ENCODE peak calls at places on chromosomes 11 and 22, in six cellular contexts. J is transverse colon, D is GM23338, X is mesothelial cell of epicardium, L is prostate gland, K is mammary epithelial cell. O is an unnamed sample.

GRCh38 chr22:38273135-38273761 is 438 bp upstream of the TMEM184B start:
- DNase-seq in J (no peak), D (no peak), X (no peak), L (no peak), K (no peak), O (no peak)

GRCh38 chr22:19891350-19892248 is 36.9 kb upstream of the GNB1L start:
- DNase-seq in J (no peak), D (peak), X (no peak), L (no peak), K (peak), O (peak)

GRCh38 chr11:2217211-2218081 is 45.8 kb upstream of the TH start:
- DNase-seq in J (no peak), D (no peak), X (no peak), L (no peak), K (no peak), O (no peak)

GRCh38 chr11:2725367-2726300 is 25.8 kb upstream of the KCNQ1OT1 start:
- DNase-seq in J (no peak), D (no peak), X (peak), L (no peak), K (no peak), O (no peak)

GRCh38 chr11:13143486-13144297 is 133.9 kb upstream of the BMAL1 start:
- DNase-seq in J (peak), D (no peak), X (no peak), L (peak), K (peak), O (no peak)

GRCh38 chr11:27161071-27161470 is 120.5 kb downstream of the BBOX1 start:
- DNase-seq in J (no peak), D (no peak), X (no peak), L (no peak), K (peak), O (no peak)

GRCh38 chr22:43740587-43741270 is 71.4 kb downstream of the EFCAB6 start:
- DNase-seq in J (no peak), D (no peak), X (no peak), L (no peak), K (no peak), O (no peak)

GRCh38 chr22:42820075-42820763 is 36.9 kb downstream of the ARFGAP3 start:
- DNase-seq in J (no peak), D (peak), X (no peak), L (no peak), K (peak), O (no peak)

GRCh38 chr11:46537121-46537520 is 56.7 kb downstream of the AMBRA1 start:
- DNase-seq in J (no peak), D (peak), X (no peak), L (no peak), K (no peak), O (no peak)

GRCh38 chr11:68990995-68991780 is 10.4 kb upstream of the MRGPRD start:
- DNase-seq in J (peak), D (no peak), X (no peak), L (no peak), K (no peak), O (no peak)

DNA sequence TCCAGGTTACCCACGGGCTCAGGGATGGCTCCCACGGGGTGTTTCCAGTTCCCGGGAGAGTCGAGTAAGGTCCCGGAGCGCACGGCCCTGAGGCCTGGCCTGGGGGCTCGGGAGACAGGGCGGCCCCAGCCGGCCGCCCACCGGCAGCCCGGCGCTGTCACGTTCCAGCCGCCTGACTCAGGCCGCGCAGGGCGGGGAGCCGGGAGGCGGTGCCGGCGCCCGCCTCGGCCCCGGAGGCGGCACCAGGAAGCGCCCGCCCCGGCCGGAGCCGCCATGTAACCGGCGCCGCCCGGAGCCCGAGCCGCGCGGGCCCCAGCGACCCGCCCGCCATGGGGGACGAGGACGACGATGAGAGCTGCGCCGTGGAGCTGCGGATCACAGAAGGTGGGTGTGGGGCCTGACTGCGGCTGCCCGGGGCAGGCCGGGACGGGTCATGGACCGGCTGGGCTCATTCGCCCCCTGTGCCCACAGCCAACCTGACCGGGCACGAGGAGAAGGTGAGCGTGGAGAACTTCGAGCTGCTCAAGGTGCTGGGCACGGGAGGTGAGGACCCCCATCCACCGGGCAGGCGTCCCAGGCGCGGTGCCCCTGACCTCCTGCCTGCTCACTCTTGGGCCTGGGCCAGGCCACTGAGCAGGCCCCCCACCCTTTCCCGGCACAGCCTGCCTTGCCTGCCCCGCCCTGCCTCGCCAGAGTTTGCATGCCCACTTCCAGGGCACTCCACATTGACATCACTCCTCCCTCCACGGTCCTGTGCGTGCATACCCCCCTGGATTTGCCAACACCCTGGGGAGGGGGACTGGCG is at the start of gene RPS6KA4:
- DNase-seq in J (peak), D (peak), X (peak), L (peak), K (peak), O (peak)
- TF ChIP-seq CTCF in J (no peak), D (no peak), X (no peak), L (no peak), K (no peak), O (no peak)

DNA sequence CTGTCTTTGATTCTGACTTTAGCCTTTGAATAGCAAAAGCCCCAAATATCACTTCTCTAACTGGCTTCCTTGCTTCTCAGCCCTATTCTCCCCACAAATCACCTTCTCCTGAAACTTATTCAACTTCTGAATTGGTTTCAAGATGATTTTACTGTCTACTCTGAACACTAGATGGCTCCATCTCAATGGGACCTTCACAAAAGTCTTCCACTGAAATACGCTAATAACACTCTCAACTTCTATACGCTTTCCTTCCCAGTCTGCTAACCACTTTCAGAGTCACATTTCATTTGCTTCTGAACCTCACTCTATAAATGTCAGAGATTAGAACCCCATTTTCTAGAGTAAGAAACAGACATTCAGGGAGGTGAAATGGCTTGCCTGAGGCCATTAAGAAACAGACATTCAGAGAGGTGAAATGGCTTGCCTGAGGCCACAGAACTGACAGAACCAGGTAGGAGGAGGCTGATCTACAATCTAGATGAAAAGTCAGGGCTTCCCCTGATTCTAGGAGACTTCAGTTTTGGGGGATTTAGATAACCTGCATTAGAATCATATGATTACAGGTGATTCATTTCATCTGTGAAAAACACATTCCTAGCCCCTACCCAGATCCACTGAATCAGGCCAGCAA is 20.6 kb downstream of the MORC2 start:
- DNase-seq in J (no peak), D (peak), X (no peak), L (no peak), K (peak), O (no peak)
- TF ChIP-seq CTCF in J (peak), D (peak), X (no peak), L (no peak), K (peak), O (peak)

GRCh38 chr11:126989942-126990715 is 10.4 kb downstream of the KIRREL3 start:
- DNase-seq in J (peak), D (peak), X (peak), L (peak), K (peak), O (peak)
- TF ChIP-seq CTCF in J (peak), D (peak), X (peak), L (peak), K (peak), O (peak)

DNA sequence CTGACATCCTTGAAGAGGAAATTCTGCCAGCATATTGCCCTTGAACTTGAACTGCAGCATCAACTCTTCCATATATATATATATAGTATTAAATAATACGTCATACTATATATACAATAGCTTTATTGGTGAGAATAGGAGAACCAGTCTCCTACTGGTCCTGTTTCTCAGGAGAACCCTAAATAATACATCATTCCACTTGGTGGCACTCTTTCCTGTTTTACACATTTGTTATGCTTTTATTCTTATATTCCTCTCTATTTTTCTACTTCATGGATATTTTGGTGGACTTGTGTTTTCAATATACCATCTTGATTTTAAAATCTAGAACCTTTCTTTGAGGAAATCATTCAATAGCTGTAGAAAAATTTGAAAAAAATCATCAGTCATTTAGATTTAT is 193.3 kb downstream of the TRPC6 start:
- DNase-seq in J (no peak), D (peak), X (no peak), L (no peak), K (no peak), O (no peak)
- TF ChIP-seq CTCF in J (peak), D (peak), X (no peak), L (no peak), K (peak), O (no peak)

GRCh38 chr22:46829140-46829891 is 66.9 kb downstream of the TBC1D22A start:
- DNase-seq in J (no peak), D (no peak), X (no peak), L (no peak), K (peak), O (no peak)

GRCh38 chr22:46827072-46827780 is 64.8 kb downstream of the TBC1D22A start:
- DNase-seq in J (no peak), D (peak), X (no peak), L (no peak), K (no peak), O (no peak)

GRCh38 chr22:46828323-46829139 is 66.1 kb downstream of the TBC1D22A start:
- DNase-seq in J (no peak), D (no peak), X (no peak), L (no peak), K (no peak), O (no peak)

GRCh38 chr22:46826438-46826837 is 64.0 kb downstream of the TBC1D22A start:
- DNase-seq in J (no peak), D (no peak), X (no peak), L (no peak), K (no peak), O (no peak)

DNA sequence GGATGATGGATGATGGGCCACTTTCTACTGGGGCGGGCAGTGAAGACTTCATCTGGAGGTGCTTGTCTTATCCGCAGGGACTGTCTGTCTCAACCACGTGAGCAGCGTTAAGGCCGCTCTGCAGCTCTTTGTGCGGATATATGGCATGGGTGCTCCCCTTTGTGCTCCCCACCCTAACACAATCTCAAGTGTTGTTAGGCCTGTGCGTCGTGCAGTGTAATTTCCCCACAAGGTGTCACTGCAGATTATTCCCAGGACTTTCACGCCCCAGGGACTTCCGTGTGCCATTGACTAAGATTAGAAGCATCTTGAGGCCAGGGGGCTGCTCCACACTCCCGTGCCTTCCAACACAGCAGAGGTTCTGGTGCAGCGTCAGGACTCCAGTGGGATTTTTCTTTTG is 65.3 kb downstream of the TBC1D22A start:
- DNase-seq in J (no peak), D (no peak), X (no peak), L (no peak), K (no peak), O (no peak)
- TF ChIP-seq CTCF in J (no peak), D (peak), X (no peak), L (no peak), K (no peak), O (no peak)